ENCODE peak calls at places on chromosomes 3 and 15, in five cellular contexts. One of them, this sample, is unnamed.

GRCh38 chr3:31968927-31969418 is 12.1 kb downstream of the OSBPL10 start:
- DNase-seq in AG09309: peak
- DNase-seq in retinal pigment epithelial cell: peak
- DNase-seq in cardiac fibroblast: peak
- DNase-seq in right lobe of liver: no peak
- DNase-seq in this sample: peak

GRCh38 chr15:42453826-42454225 is 37.1 kb downstream of the ZNF106 start:
- DNase-seq in AG09309: no peak
- DNase-seq in retinal pigment epithelial cell: no peak
- DNase-seq in cardiac fibroblast: no peak
- DNase-seq in right lobe of liver: no peak
- DNase-seq in this sample: no peak

GRCh38 chr3:40137586-40138295 is 171.8 kb upstream of the EIF1B start:
- DNase-seq in AG09309: peak
- DNase-seq in retinal pigment epithelial cell: no peak
- DNase-seq in cardiac fibroblast: peak
- DNase-seq in right lobe of liver: no peak
- DNase-seq in this sample: no peak

GRCh38 chr15:77409259-77410156 is 10.4 kb downstream of the PEAK1 start:
- DNase-seq in AG09309: no peak
- DNase-seq in retinal pigment epithelial cell: no peak
- DNase-seq in cardiac fibroblast: peak
- DNase-seq in right lobe of liver: no peak
- DNase-seq in this sample: no peak

GRCh38 chr3:191220908-191221307 is 21.9 kb downstream of the OSTN start:
- DNase-seq in AG09309: no peak
- DNase-seq in retinal pigment epithelial cell: no peak
- DNase-seq in cardiac fibroblast: peak
- DNase-seq in right lobe of liver: no peak
- DNase-seq in this sample: no peak

GRCh38 chr3:130786306-130786705 is 39.7 kb upstream of the PIK3R4 start:
- DNase-seq in AG09309: no peak
- DNase-seq in retinal pigment epithelial cell: no peak
- DNase-seq in cardiac fibroblast: no peak
- DNase-seq in right lobe of liver: no peak
- DNase-seq in this sample: no peak

GRCh38 chr3:194404365-194405140 is 5.5 kb upstream of the GP5 start:
- DNase-seq in AG09309: no peak
- DNase-seq in retinal pigment epithelial cell: no peak
- DNase-seq in cardiac fibroblast: peak
- DNase-seq in right lobe of liver: no peak
- DNase-seq in this sample: peak

GRCh38 chr3:100578646-100579045 is 30.8 kb upstream of the ADGRG7 start:
- DNase-seq in AG09309: no peak
- DNase-seq in retinal pigment epithelial cell: no peak
- DNase-seq in cardiac fibroblast: no peak
- DNase-seq in right lobe of liver: no peak
- DNase-seq in this sample: no peak

GRCh38 chr3:5238545-5238944 is 51.0 kb downstream of the EDEM1 start:
- DNase-seq in AG09309: no peak
- DNase-seq in retinal pigment epithelial cell: no peak
- DNase-seq in cardiac fibroblast: no peak
- DNase-seq in right lobe of liver: no peak
- DNase-seq in this sample: no peak

GRCh38 chr15:55601374-55601773 is 13.2 kb upstream of the PYGO1 start:
- DNase-seq in AG09309: no peak
- DNase-seq in retinal pigment epithelial cell: no peak
- DNase-seq in cardiac fibroblast: no peak
- DNase-seq in right lobe of liver: no peak
- DNase-seq in this sample: no peak

GRCh38 chr3:147392083-147392916 is 14.0 kb downstream of the ZIC4 start:
- DNase-seq in AG09309: peak
- DNase-seq in retinal pigment epithelial cell: no peak
- DNase-seq in cardiac fibroblast: no peak
- DNase-seq in right lobe of liver: peak
- DNase-seq in this sample: peak

GRCh38 chr3:169390741-169391300 is 272.7 kb downstream of the MECOM start:
- DNase-seq in AG09309: no peak
- DNase-seq in retinal pigment epithelial cell: no peak
- DNase-seq in cardiac fibroblast: peak
- DNase-seq in right lobe of liver: no peak
- DNase-seq in this sample: no peak

GRCh38 chr3:101571028-101571895 is 2.7 kb upstream of the PCNP start:
- DNase-seq in AG09309: no peak
- DNase-seq in retinal pigment epithelial cell: no peak
- DNase-seq in cardiac fibroblast: no peak
- DNase-seq in right lobe of liver: no peak
- DNase-seq in this sample: no peak

GRCh38 chr15:37698679-37699078 is 235.8 kb upstream of the TMCO5A start:
- DNase-seq in AG09309: no peak
- DNase-seq in retinal pigment epithelial cell: no peak
- DNase-seq in cardiac fibroblast: peak
- DNase-seq in right lobe of liver: no peak
- DNase-seq in this sample: peak

GRCh38 chr15:95262866-95263564 is 1031.7 kb downstream of the MCTP2 start:
- DNase-seq in AG09309: peak
- DNase-seq in retinal pigment epithelial cell: no peak
- DNase-seq in cardiac fibroblast: peak
- DNase-seq in right lobe of liver: no peak
- DNase-seq in this sample: peak

GRCh38 chr3:42442640-42443039 is 32.2 kb upstream of the LYZL4 start:
- DNase-seq in AG09309: no peak
- DNase-seq in retinal pigment epithelial cell: no peak
- DNase-seq in cardiac fibroblast: no peak
- DNase-seq in right lobe of liver: no peak
- DNase-seq in this sample: no peak

GRCh38 chr3:144162042-144162441 is 190.4 kb downstream of the DIPK2A start:
- DNase-seq in AG09309: peak
- DNase-seq in retinal pigment epithelial cell: peak
- DNase-seq in cardiac fibroblast: peak
- DNase-seq in right lobe of liver: no peak
- DNase-seq in this sample: peak

GRCh38 chr3:45167011-45167911 is 21.1 kb upstream of the CDCP1 start:
- DNase-seq in AG09309: peak
- DNase-seq in retinal pigment epithelial cell: peak
- DNase-seq in cardiac fibroblast: peak
- DNase-seq in right lobe of liver: peak
- DNase-seq in this sample: peak

GRCh38 chr15:90063733-90064247 is 38.5 kb downstream of the IDH2 start:
- DNase-seq in AG09309: no peak
- DNase-seq in retinal pigment epithelial cell: no peak
- DNase-seq in cardiac fibroblast: no peak
- DNase-seq in right lobe of liver: no peak
- DNase-seq in this sample: no peak

GRCh38 chr3:73498764-73499622 is 125.7 kb downstream of the PDZRN3 start:
- DNase-seq in AG09309: no peak
- DNase-seq in retinal pigment epithelial cell: no peak
- DNase-seq in cardiac fibroblast: no peak
- DNase-seq in right lobe of liver: no peak
- DNase-seq in this sample: no peak

GRCh38 chr3:169118666-169119370 is 544.7 kb downstream of the MECOM start:
- DNase-seq in AG09309: no peak
- DNase-seq in retinal pigment epithelial cell: no peak
- DNase-seq in cardiac fibroblast: no peak
- DNase-seq in right lobe of liver: no peak
- DNase-seq in this sample: peak

GRCh38 chr3:13296662-13297061 is 123.5 kb downstream of the NUP210 start:
- DNase-seq in AG09309: no peak
- DNase-seq in retinal pigment epithelial cell: no peak
- DNase-seq in cardiac fibroblast: no peak
- DNase-seq in right lobe of liver: no peak
- DNase-seq in this sample: no peak

GRCh38 chr3:186732169-186732766 is 15.1 kb downstream of the KNG1 start:
- DNase-seq in AG09309: no peak
- DNase-seq in retinal pigment epithelial cell: no peak
- DNase-seq in cardiac fibroblast: no peak
- DNase-seq in right lobe of liver: no peak
- DNase-seq in this sample: no peak

GRCh38 chr3:184769771-184770170 is 42.2 kb upstream of the VPS8 start:
- DNase-seq in AG09309: no peak
- DNase-seq in retinal pigment epithelial cell: no peak
- DNase-seq in cardiac fibroblast: no peak
- DNase-seq in right lobe of liver: no peak
- DNase-seq in this sample: no peak

GRCh38 chr3:146382386-146382785 is 87.0 kb downstream of the PLSCR2 start:
- DNase-seq in AG09309: no peak
- DNase-seq in retinal pigment epithelial cell: no peak
- DNase-seq in cardiac fibroblast: peak
- DNase-seq in right lobe of liver: no peak
- DNase-seq in this sample: peak

GRCh38 chr3:136840252-136840651 is 21.3 kb downstream of the SLC35G2 start:
- DNase-seq in AG09309: no peak
- DNase-seq in retinal pigment epithelial cell: no peak
- DNase-seq in cardiac fibroblast: no peak
- DNase-seq in right lobe of liver: no peak
- DNase-seq in this sample: no peak

GRCh38 chr3:52317601-52318000 is 1.5 kb downstream of the DNAH1 start:
- DNase-seq in AG09309: no peak
- DNase-seq in retinal pigment epithelial cell: no peak
- DNase-seq in cardiac fibroblast: peak
- DNase-seq in right lobe of liver: peak
- DNase-seq in this sample: no peak

GRCh38 chr3:196057663-196058356 is 24.1 kb downstream of the TFRC start:
- DNase-seq in AG09309: no peak
- DNase-seq in retinal pigment epithelial cell: no peak
- DNase-seq in cardiac fibroblast: no peak
- DNase-seq in right lobe of liver: no peak
- DNase-seq in this sample: no peak

GRCh38 chr15:70320077-70320830 is 222.5 kb upstream of the TLE3 start:
- DNase-seq in AG09309: no peak
- DNase-seq in retinal pigment epithelial cell: no peak
- DNase-seq in cardiac fibroblast: no peak
- DNase-seq in right lobe of liver: no peak
- DNase-seq in this sample: no peak

GRCh38 chr15:98727115-98728040 is 79.0 kb downstream of the IGF1R start:
- DNase-seq in AG09309: peak
- DNase-seq in retinal pigment epithelial cell: peak
- DNase-seq in cardiac fibroblast: peak
- DNase-seq in right lobe of liver: peak
- DNase-seq in this sample: peak

GRCh38 chr3:54167999-54168398 is 45.6 kb downstream of the CACNA2D3 start:
- DNase-seq in AG09309: no peak
- DNase-seq in retinal pigment epithelial cell: no peak
- DNase-seq in cardiac fibroblast: no peak
- DNase-seq in right lobe of liver: no peak
- DNase-seq in this sample: no peak

GRCh38 chr3:195693428-195694216 is 27.2 kb upstream of the MUC20 start:
- DNase-seq in AG09309: no peak
- DNase-seq in retinal pigment epithelial cell: no peak
- DNase-seq in cardiac fibroblast: no peak
- DNase-seq in right lobe of liver: no peak
- DNase-seq in this sample: no peak

GRCh38 chr3:146969356-146969755 is 364.2 kb upstream of the PLSCR5 start:
- DNase-seq in AG09309: peak
- DNase-seq in retinal pigment epithelial cell: no peak
- DNase-seq in cardiac fibroblast: peak
- DNase-seq in right lobe of liver: no peak
- DNase-seq in this sample: no peak

GRCh38 chr3:122559906-122560305 is 4.2 kb downstream of the PARP9 start:
- DNase-seq in AG09309: no peak
- DNase-seq in retinal pigment epithelial cell: no peak
- DNase-seq in cardiac fibroblast: no peak
- DNase-seq in right lobe of liver: no peak
- DNase-seq in this sample: no peak
- H3K4me3 ChIP-seq in AG09309: no peak
- H3K4me3 ChIP-seq in retinal pigment epithelial cell: no peak
- H3K4me3 ChIP-seq in cardiac fibroblast: no peak
- H3K4me3 ChIP-seq in right lobe of liver: no peak
- H3K4me3 ChIP-seq in this sample: no peak

GRCh38 chr3:21839592-21839991 is 88.6 kb upstream of the ZNF385D start:
- DNase-seq in AG09309: peak
- DNase-seq in retinal pigment epithelial cell: peak
- DNase-seq in cardiac fibroblast: peak
- DNase-seq in right lobe of liver: no peak
- DNase-seq in this sample: peak
- TF ChIP-seq CTCF in AG09309: peak
- TF ChIP-seq CTCF in retinal pigment epithelial cell: peak
- TF ChIP-seq CTCF in cardiac fibroblast: peak
- TF ChIP-seq CTCF in right lobe of liver: peak
- TF ChIP-seq CTCF in this sample: peak

DNA sequence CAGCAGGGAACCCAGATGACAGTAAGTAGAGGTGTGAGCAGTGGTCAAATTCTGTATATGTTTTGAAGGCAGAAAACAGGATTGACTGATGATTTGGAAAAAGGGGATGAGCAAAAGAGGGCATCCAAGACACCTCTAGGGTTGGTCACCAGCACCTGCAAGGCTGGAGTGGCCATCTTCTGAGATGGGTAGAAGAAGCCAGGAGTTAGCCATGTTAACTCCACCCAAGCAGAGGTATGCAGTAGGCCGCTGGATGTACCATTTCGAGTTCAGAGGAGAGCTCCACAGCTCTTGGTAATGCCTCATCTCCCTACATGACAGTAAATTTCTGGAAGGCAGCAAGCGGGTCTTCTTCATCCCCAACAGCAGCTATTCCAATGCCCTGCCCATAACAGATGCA is 7.0 kb downstream of the RFTN1 start:
- DNase-seq in AG09309: no peak
- DNase-seq in retinal pigment epithelial cell: no peak
- DNase-seq in cardiac fibroblast: no peak
- DNase-seq in right lobe of liver: no peak
- DNase-seq in this sample: no peak
- H3K4me3 ChIP-seq in AG09309: no peak
- H3K4me3 ChIP-seq in retinal pigment epithelial cell: no peak
- H3K4me3 ChIP-seq in cardiac fibroblast: no peak
- H3K4me3 ChIP-seq in right lobe of liver: no peak
- H3K4me3 ChIP-seq in this sample: no peak

GRCh38 chr15:51374131-51374530 is 32.7 kb downstream of the GLDN start:
- DNase-seq in AG09309: no peak
- DNase-seq in retinal pigment epithelial cell: no peak
- DNase-seq in cardiac fibroblast: no peak
- DNase-seq in right lobe of liver: no peak
- DNase-seq in this sample: no peak
- TF ChIP-seq CTCF in AG09309: no peak
- TF ChIP-seq CTCF in retinal pigment epithelial cell: no peak
- TF ChIP-seq CTCF in cardiac fibroblast: no peak
- TF ChIP-seq CTCF in right lobe of liver: no peak
- TF ChIP-seq CTCF in this sample: no peak

This sample was measured in brain microvascular endothelial cell.